ENCODE peak calls at places on chromosomes 3 and 15, in six cellular contexts. One of them, this sample, is unnamed.

GRCh38 chr15:58401991-58402649 is 29.7 kb upstream of the LIPC start:
- DNase-seq in kidney: no peak
- DNase-seq in iris pigment epithelial cell: no peak
- DNase-seq in LoVo: no peak
- DNase-seq in NCI-H1105 treated with DMSO at 0.1 percent for 48 hours: no peak
- DNase-seq in hepatic stellate cell: no peak
- DNase-seq in this sample: peak; percentile 78

GRCh38 chr3:129439381-129439816 is 349 bp downstream of the MBD4 start:
- DNase-seq in kidney: peak; percentile 84
- DNase-seq in iris pigment epithelial cell: peak; percentile 35
- DNase-seq in LoVo: peak; percentile 13
- DNase-seq in NCI-H1105 treated with DMSO at 0.1 percent for 48 hours: peak; percentile 58
- DNase-seq in hepatic stellate cell: peak; percentile 34
- DNase-seq in this sample: peak; percentile 67

GRCh38 chr3:168165390-168166269 is 69.9 kb upstream of the GOLIM4 start:
- DNase-seq in kidney: no peak
- DNase-seq in iris pigment epithelial cell: peak; percentile 70
- DNase-seq in LoVo: peak; percentile 71
- DNase-seq in NCI-H1105 treated with DMSO at 0.1 percent for 48 hours: peak; percentile 77
- DNase-seq in hepatic stellate cell: peak; percentile 35
- DNase-seq in this sample: peak; percentile 93

GRCh38 chr3:53009826-53010539 is 35.9 kb downstream of the SFMBT1 start:
- DNase-seq in kidney: no peak
- DNase-seq in iris pigment epithelial cell: no peak
- DNase-seq in LoVo: no peak
- DNase-seq in NCI-H1105 treated with DMSO at 0.1 percent for 48 hours: no peak
- DNase-seq in hepatic stellate cell: no peak
- DNase-seq in this sample: no peak

GRCh38 chr3:115595611-115596010 is 27.7 kb upstream of the GAP43 start:
- DNase-seq in kidney: no peak
- DNase-seq in iris pigment epithelial cell: peak; percentile 73
- DNase-seq in LoVo: no peak
- DNase-seq in NCI-H1105 treated with DMSO at 0.1 percent for 48 hours: no peak
- DNase-seq in hepatic stellate cell: no peak
- DNase-seq in this sample: no peak

GRCh38 chr15:89910891-89911626 is 1.7 kb downstream of the ARPIN start:
- DNase-seq in kidney: no peak
- DNase-seq in iris pigment epithelial cell: no peak
- DNase-seq in LoVo: no peak
- DNase-seq in NCI-H1105 treated with DMSO at 0.1 percent for 48 hours: no peak
- DNase-seq in hepatic stellate cell: no peak
- DNase-seq in this sample: no peak

GRCh38 chr3:123318374-123318773 is 116.6 kb downstream of the SEC22A start:
- DNase-seq in kidney: peak; percentile 22
- DNase-seq in iris pigment epithelial cell: no peak
- DNase-seq in LoVo: no peak
- DNase-seq in NCI-H1105 treated with DMSO at 0.1 percent for 48 hours: no peak
- DNase-seq in hepatic stellate cell: no peak
- DNase-seq in this sample: no peak

GRCh38 chr3:38227989-38228388 is 37.6 kb upstream of the SLC22A13 start:
- DNase-seq in kidney: no peak
- DNase-seq in iris pigment epithelial cell: peak; percentile 74
- DNase-seq in LoVo: no peak
- DNase-seq in NCI-H1105 treated with DMSO at 0.1 percent for 48 hours: no peak
- DNase-seq in hepatic stellate cell: peak; percentile 11
- DNase-seq in this sample: peak; percentile 90

GRCh38 chr3:143476965-143477640 is 357.5 kb downstream of the CHST2 start:
- DNase-seq in kidney: no peak
- DNase-seq in iris pigment epithelial cell: peak; percentile 13
- DNase-seq in LoVo: no peak
- DNase-seq in NCI-H1105 treated with DMSO at 0.1 percent for 48 hours: no peak
- DNase-seq in hepatic stellate cell: no peak
- DNase-seq in this sample: no peak

GRCh38 chr3:9855594-9855993 is 11.8 kb upstream of the RPUSD3 start:
- DNase-seq in kidney: no peak
- DNase-seq in iris pigment epithelial cell: no peak
- DNase-seq in LoVo: no peak
- DNase-seq in NCI-H1105 treated with DMSO at 0.1 percent for 48 hours: no peak
- DNase-seq in hepatic stellate cell: no peak
- DNase-seq in this sample: no peak

GRCh38 chr15:89999676-90000174 is 1.4 kb upstream of the ZNF710 start:
- DNase-seq in kidney: no peak
- DNase-seq in iris pigment epithelial cell: no peak
- DNase-seq in LoVo: no peak
- DNase-seq in NCI-H1105 treated with DMSO at 0.1 percent for 48 hours: no peak
- DNase-seq in hepatic stellate cell: peak; percentile 32
- DNase-seq in this sample: peak; percentile 33

GRCh38 chr15:45184562-45185041 is 3.2 kb downstream of the SHF start:
- DNase-seq in kidney: no peak
- DNase-seq in iris pigment epithelial cell: no peak
- DNase-seq in LoVo: no peak
- DNase-seq in NCI-H1105 treated with DMSO at 0.1 percent for 48 hours: no peak
- DNase-seq in hepatic stellate cell: no peak
- DNase-seq in this sample: no peak

This sample was measured in adipocyte.